ENCODE peak calls at places on chromosomes 12 and 14, in four cellular contexts. B, Y, I and Q are unnamed samples.

GRCh38 chr12:118816296-118816695 is 165.0 kb upstream of the SRRM4 start:
- DNase-seq in I (no peak), Y (no peak), B (no peak), Q (no peak)

GRCh38 chr12:51205350-51205749 is 12.5 kb downstream of the POU6F1 start:
- DNase-seq in Y (no peak), B (peak; percentile 13), I (no peak), Q (no peak)

GRCh38 chr14:58463147-58463546 is 35.6 kb downstream of the KIAA0586 start:
- DNase-seq in Y (no peak), I (no peak), B (no peak), Q (no peak)

GRCh38 chr12:64903738-64904137 is 79.3 kb downstream of the TBC1D30 start:
- DNase-seq in I (no peak), Y (no peak), B (no peak), Q (no peak)

GRCh38 chr12:121505513-121505912 is 75.3 kb downstream of the KDM2B start:
- DNase-seq in B (no peak), Y (no peak), I (no peak), Q (peak; percentile 31)

GRCh38 chr14:101476931-101477553 is 84.3 kb upstream of the DIO3 start:
- DNase-seq in B (no peak), I (no peak), Y (no peak), Q (no peak)

GRCh38 chr14:99260652-99261551 is 11.1 kb downstream of the BCL11B start:
- DNase-seq in I (peak; percentile 17), B (no peak), Y (no peak), Q (no peak)

GRCh38 chr14:51576899-51577298 is 74.8 kb upstream of the FRMD6 start:
- DNase-seq in Y (no peak), I (no peak), B (no peak), Q (peak; percentile 60)

GRCh38 chr12:62724285-62724684 is 210.7 kb downstream of the PPM1H start:
- DNase-seq in I (no peak), B (no peak), Y (no peak), Q (no peak)

GRCh38 chr12:93448796-93449195 is 7.0 kb upstream of the UBE2N start:
- DNase-seq in B (no peak), Y (no peak), I (no peak), Q (no peak)

GRCh38 chr14:29278301-29278700 is 511.7 kb downstream of the FOXG1 start:
- DNase-seq in I (no peak), B (no peak), Y (no peak), Q (no peak)

GRCh38 chr12:105552056-105552455 is 221.6 kb downstream of the C12orf75 start:
- DNase-seq in B (no peak), Y (no peak), I (no peak), Q (no peak)

GRCh38 chr14:23058654-23059504 is 1.6 kb upstream of the CDH24 start:
- DNase-seq in Y (no peak), I (no peak), B (no peak), Q (no peak)

GRCh38 chr14:106681161-106681955 is 1155.0 kb downstream of the TMEM121 start:
- DNase-seq in Y (no peak), B (no peak), I (no peak), Q (no peak)

GRCh38 chr14:54737132-54737711 is 165.4 kb downstream of the GCH1 start:
- DNase-seq in B (no peak), Y (peak; percentile 61), I (no peak), Q (peak; percentile 24)

DNA sequence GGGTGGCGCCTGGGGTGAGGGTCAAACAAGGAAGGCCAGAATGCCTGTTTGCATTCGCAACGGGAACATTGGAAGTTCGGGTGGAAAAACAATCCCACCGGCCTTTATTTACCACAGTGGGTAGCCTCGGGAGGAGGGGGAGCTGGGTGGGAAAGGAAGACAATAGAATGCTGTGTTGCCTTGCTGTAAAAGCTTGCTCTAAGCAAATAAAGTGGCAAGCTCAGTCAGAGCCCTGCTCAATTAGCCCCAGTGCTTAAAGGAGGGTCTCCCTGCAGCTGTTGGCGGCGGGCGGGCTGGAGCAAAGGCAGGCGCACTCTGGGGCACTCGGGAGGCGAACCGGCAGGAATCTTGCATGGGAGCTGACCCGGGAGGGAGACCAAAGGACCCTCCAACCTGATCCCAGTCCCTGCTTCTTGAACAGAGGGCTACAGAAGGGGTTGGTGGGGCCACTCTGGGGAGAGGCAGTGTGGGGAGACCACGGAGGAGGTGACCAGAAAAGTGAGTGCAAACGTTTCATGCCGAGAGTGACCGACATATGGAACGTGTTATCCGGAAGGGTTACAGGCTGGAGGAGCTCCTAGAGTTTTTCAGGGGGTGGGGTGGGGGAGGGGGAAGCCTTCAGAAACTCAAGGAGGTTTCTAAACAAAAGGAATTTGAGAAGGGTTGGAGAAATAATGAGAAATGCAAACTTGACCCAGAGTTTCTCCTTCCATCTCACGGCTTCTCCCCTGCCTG is 48.5 kb downstream of the NTF3 start:
- DNase-seq in B (no peak), Y (no peak), I (no peak), Q (no peak)
- H3K4me3 ChIP-seq in B (no peak overlapping the region), Y (no peak overlapping the region), I (no peak overlapping the region), Q (no peak overlapping the region)

DNA sequence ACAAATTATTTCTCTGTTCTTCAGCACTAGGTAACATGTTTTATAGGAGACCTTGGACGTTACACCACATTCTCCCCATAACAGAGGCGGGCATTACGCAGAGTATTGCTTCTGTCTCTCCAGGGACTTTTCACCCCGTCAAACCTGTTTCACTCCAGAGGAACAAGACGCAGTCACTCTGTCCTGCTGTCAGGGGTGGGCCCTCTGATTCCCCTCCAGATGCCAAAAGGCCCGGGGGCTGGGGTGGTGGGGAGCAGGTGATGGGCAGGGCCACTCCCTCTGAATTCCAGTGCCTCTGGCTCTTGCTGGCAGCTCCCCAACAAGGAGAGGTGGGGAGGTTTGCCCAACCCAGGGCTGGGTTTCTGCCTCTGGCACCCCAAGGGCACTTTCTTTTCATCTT is 71.9 kb downstream of the NTF3 start:
- DNase-seq in B (peak; percentile 83), Y (no peak), I (peak; percentile 57), Q (no peak)
- TF ChIP-seq CTCF in B (no peak), Y (no peak), I (no peak), Q (no peak)

GRCh38 chr12:52901715-52902541 is 2.9 kb downstream of the KRT8 start:
- DNase-seq in Y (no peak), B (no peak), I (no peak), Q (no peak)

GRCh38 chr12:52900166-52900895 is 4.5 kb downstream of the KRT8 start:
- DNase-seq in Y (no peak), I (no peak), B (no peak), Q (no peak)

GRCh38 chr12:52903285-52903854 is 1.5 kb downstream of the KRT8 start:
- DNase-seq in B (peak; percentile 88), I (peak; percentile 46), Y (peak; percentile 65), Q (peak; percentile 44)

GRCh38 chr12:52899338-52900035 is 5.4 kb downstream of the KRT8 start:
- DNase-seq in Y (no peak), I (no peak), B (peak; percentile 59), Q (no peak)

GRCh38 chr12:52900896-52901714 is 3.8 kb downstream of the KRT8 start:
- DNase-seq in I (no peak), B (no peak), Y (no peak), Q (no peak)
- H3K4me3 ChIP-seq in I (no peak overlapping the region), B (no peak overlapping the region), Y (no peak overlapping the region), Q (no peak overlapping the region)

DNA sequence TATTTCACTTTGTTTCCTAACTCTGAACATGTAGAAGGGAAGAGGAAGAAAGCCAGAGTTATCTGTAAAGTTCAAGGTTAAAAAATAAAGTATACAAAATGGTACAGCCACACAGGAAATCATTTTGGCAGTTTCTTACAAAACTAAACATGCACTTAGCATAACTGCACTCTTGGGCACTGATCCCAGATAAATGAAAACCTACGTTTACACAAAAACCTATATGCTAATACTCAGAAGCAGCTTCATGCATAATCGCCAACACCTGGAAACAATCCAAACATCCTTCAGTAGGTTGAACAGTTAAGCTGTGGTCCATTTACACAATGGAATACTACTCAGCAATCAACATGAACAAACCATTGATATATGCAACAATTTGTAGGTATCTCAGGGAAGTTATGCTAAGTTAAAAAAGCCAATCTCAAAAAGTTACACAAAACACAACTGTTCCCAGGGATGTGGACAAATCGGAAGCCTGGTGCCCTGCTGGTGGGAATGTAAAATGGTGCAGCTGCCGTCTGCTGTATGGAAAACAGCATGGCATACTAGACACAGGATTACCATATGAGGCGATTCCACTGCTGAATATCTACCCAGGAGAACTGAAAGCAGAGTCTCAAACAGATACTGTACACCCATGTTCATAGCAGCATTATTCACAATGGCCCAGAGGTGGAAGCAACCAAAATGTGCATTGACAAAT is 37.6 kb downstream of the PSMC1 start:
- DNase-seq in I (no peak), B (no peak), Y (peak; percentile 9), Q (no peak)
- TF ChIP-seq CTCF in I (no peak), B (no peak), Y (no peak), Q (peak; percentile 43)

GRCh38 chr12:110863161-110863560 is 16.4 kb downstream of the CCDC63 start:
- DNase-seq in I (no peak), Y (no peak), B (no peak), Q (no peak)

GRCh38 chr12:110862331-110862730 is 15.5 kb downstream of the CCDC63 start:
- DNase-seq in B (no peak), Y (no peak), I (no peak), Q (no peak)

GRCh38 chr12:110861729-110862128 is 14.9 kb downstream of the CCDC63 start:
- DNase-seq in I (no peak), Y (no peak), B (no peak), Q (no peak)

GRCh38 chr12:110858848-110859247 is 12.1 kb downstream of the CCDC63 start:
- DNase-seq in Y (no peak), I (no peak), B (no peak), Q (no peak)

DNA sequence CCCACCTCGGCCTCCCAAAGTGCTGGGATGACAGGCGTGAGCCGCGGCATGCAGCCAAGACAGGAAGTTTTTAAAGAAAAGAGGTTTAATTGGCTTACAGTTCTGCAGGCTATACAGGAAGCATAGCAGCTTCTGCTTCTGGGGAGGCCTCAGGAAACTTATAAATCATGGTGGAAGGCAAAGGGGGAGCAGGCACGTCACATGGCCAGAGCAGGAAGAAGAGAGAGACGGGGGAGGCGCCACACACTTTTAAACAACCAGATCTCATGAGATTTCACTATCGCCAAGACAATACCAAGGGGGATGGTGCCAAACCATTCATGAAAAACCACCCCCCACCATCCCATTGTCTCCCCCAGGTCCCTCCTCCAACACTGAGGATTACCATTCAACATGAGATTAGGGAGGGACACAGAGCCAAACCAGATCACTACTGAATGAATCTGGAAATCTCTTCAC is 14.1 kb downstream of the CCDC63 start:
- DNase-seq in I (no peak), Y (no peak), B (no peak), Q (no peak)
- H3K4me3 ChIP-seq in I (no peak overlapping the region), Y (no peak overlapping the region), B (no peak overlapping the region), Q (no peak overlapping the region)

GRCh38 chr12:10901427-10901826 is 7.9 kb downstream of the TAS2R13 start:
- DNase-seq in Y (no peak), B (no peak), I (no peak), Q (no peak)
- TF ChIP-seq CTCF in Y (no peak), B (no peak), I (no peak), Q (peak; percentile 17)